ENCODE peak calls at places on chromosomes 13 and 19, in seven cellular contexts. U is brain microvascular endothelial cell; C is astrocyte of the cerebellum; B is GM12865; N is stomach; G is CD8-positive, alpha-beta T cell; F is PC-3. Q is an unnamed sample.

GRCh38 chr13:111093136-111093535 is 22.0 kb upstream of the ARHGEF7 start:
- DNase-seq in C (no peak), F (no peak), B (no peak), G (no peak), U (no peak), N (no peak), Q (no peak)

GRCh38 chr13:110466261-110466660 is 95.3 kb downstream of the RAB20 start:
- DNase-seq in C (no peak), G (no peak), U (no peak), N (no peak), B (no peak), F (no peak), Q (no peak)

GRCh38 chr19:10087296-10088061 is 1.4 kb downstream of the SHFL start:
- DNase-seq in U (no peak), F (no peak), C (no peak), B (no peak), G (no peak), N (no peak), Q (no peak)

GRCh38 chr19:45170146-45171106 is 7.6 kb downstream of the TRAPPC6A start:
- DNase-seq in F (no peak), N (no peak), B (no peak), C (no peak), G (no peak), U (no peak), Q (no peak)

GRCh38 chr13:48853381-48854102 is 122.2 kb upstream of the FNDC3A start:
- DNase-seq in B (peak; percentile 9), U (peak; percentile 85), C (no peak), N (no peak), F (no peak), G (no peak), Q (no peak)

GRCh38 chr13:30466358-30466714 is 600 bp upstream of the HMGB1 start:
- DNase-seq in U (peak; percentile 19), C (no peak), B (peak; percentile 75), G (no peak), N (no peak), F (peak; percentile 30), Q (no peak)

GRCh38 chr13:19586904-19587634 is 25.7 kb upstream of the TPTE2 start:
- DNase-seq in N (peak; percentile 31), U (no peak), B (peak; percentile 96), C (no peak), G (peak; percentile 65), F (peak; percentile 87), Q (no peak)

GRCh38 chr13:55229906-55230569 is 1910.7 kb upstream of the PRR20A start:
- DNase-seq in C (no peak), N (no peak), B (no peak), G (no peak), F (no peak), U (no peak), Q (no peak)

GRCh38 chr19:23318143-23318542 is 67.9 kb upstream of the ZNF724 start:
- DNase-seq in F (peak; percentile 38), U (no peak), G (no peak), C (no peak), N (no peak), B (no peak), Q (no peak)

DNA sequence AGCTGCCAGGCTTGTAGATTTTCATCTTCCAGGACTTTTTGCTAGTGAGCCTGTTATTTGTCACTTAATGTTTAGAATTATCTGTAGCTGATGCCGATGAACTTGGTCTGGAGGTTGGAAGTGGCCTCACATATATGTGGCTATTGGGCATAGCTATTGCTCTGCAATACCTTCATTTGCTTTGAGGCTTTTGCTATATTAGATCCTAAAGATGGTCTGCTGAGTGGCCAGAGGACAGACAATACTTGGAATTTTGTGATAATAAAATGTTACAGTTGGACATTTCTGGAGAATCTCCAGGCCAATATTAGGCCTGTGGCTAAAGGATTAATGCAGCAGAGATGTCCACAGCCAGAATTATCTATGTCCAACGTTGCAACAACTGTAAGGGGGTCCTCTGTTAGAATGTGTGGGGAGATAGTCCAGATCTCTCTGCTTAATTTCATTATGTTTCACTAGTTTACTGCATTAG is 222.3 kb downstream of the GPC5 start:
- DNase-seq in G (no peak), U (no peak), F (no peak), B (no peak), N (no peak), C (no peak), Q (no peak)
- TF ChIP-seq CTCF in G (no peak), U (no peak), F (no peak), B (no peak), N (no peak), C (no peak), Q (no peak)

GRCh38 chr19:17775991-17776803 is 18.7 kb upstream of the B3GNT3 start:
- DNase-seq in B (peak; percentile 92), G (no peak), C (no peak), F (peak; percentile 37), N (no peak), U (no peak), Q (no peak)

GRCh38 chr19:17779281-17779930 is 15.5 kb upstream of the B3GNT3 start:
- DNase-seq in C (no peak), B (no peak), G (no peak), N (no peak), U (no peak), F (peak; percentile 84), Q (no peak)

GRCh38 chr19:17780781-17781180 is 14.2 kb upstream of the B3GNT3 start:
- DNase-seq in N (no peak), U (no peak), G (no peak), B (no peak), F (no peak), C (no peak), Q (no peak)

GRCh38 chr19:17777840-17778620 is 16.9 kb upstream of the B3GNT3 start:
- DNase-seq in F (peak; percentile 94), B (peak; percentile 78), G (no peak), C (no peak), U (peak; percentile 61), N (peak; percentile 79), Q (no peak)

GRCh38 chr19:17778621-17779280 is 16.2 kb upstream of the B3GNT3 start:
- DNase-seq in N (no peak), U (no peak), G (no peak), B (no peak), F (peak; percentile 80), C (no peak), Q (no peak)
- TF ChIP-seq CTCF in N (no peak), U (no peak), G (no peak), B (no peak), F (no peak), C (no peak), Q (no peak)

GRCh38 chr13:71028884-71029283 is 838.1 kb downstream of the DACH1 start:
- DNase-seq in G (no peak), C (no peak), N (no peak), F (no peak), B (no peak), U (no peak), Q (no peak)
- TF ChIP-seq CTCF in G (no peak), C (no peak), N (no peak), F (no peak), B (no peak), U (no peak), Q (no peak)

DNA sequence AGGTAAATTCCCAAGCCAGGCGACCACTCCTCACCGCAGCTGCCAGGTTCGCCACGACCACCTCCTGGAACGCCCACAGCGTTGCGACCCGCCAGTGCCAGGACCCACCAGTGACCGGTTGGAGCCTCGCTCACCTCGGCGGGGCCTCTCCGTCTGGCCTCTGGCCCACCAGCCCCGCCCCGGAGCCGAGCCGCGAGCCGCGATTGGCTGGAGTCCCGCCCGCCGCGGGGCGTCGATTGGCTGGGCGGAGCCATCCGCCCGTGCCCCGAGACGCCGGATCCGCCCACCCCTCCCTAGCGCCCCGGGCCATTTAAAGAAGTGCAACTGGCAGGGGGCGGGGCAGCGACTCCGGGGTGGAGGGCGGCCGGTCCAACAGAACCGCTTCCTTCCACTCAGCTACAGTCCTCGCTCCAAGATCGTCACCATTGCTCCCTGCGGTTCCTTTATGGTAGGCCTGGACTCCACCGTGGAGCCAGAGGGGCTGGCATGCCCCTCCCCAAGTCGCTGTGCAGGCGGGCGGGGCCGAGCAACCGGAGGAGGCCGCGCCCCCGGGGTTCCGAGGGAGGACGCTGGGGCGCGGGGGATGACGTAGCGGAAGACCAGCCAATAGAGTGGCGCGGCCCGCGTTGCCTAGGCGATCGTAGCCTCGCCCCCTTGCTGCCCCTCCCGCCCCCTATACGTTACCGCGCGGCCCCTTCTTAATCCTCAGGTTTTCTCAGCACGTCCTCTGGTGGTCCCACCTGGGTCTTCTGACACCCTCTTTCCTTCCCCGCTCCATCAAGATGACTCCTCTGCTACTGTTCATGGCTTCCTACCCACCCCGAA is at the start of gene SERTAD3:
- DNase-seq in G (peak; percentile 95), U (peak; percentile 91), C (peak; percentile 78), B (peak; percentile 97), N (peak; percentile 98), F (peak; percentile 91), Q (peak; percentile 87)
- TF ChIP-seq CTCF in G (no peak), U (peak; percentile 48), C (peak; percentile 26), B (peak; percentile 24), N (peak; percentile 22), F (no peak), Q (peak; percentile 27)

GRCh38 chr19:58372311-58373133 is 8.3 kb downstream of the ZNF837 start:
- DNase-seq in C (no peak), U (no peak), G (no peak), N (no peak), F (peak; percentile 35), B (no peak), Q (no peak)
- TF ChIP-seq CTCF in C (no peak), U (peak; percentile 42), G (no peak), N (no peak), F (peak; percentile 52), B (no peak), Q (no peak)

DNA sequence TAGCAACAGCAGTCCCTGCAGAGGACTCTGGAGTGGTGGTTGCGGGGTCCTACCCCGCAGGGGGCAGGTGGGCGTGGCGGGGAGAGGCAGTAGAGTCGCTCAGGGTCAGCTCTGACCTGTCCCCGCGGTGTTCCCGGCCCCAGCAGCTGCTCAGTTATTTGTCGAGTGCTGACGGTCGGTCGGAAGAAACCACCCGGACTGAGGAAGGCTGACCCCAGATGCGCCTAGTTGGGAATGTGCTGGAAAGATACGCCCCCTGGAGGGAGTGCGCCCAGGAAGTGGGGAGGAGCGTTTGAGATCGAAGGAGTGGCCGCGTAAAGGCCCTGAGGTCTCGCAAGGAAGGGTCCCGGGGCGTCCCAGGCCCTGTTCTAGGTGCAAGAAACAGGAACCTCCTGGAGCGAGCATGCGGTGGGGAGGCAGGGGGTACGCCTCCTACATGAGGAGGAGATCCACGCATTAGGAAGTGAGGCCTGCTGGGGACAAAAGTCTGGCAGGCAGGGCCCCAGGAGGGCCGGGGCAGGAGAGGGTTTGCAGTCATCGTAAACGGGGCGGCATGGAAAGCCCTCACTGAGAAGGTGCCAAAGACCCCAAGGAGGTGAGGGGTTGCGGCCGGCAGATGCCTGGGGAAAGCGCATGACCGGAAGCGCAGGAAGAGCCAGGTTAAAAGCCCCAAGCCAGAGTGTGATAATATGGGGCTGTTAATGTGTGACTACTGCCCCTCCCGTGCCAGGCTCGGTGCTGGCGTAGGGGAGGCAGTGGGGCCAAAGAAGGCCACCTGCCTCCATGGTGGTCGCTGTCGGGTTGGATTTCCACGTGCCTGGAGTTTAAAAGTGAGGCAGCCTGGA is 9.1 kb downstream of the CCDC8 start:
- DNase-seq in F (peak; percentile 37), C (no peak), G (no peak), N (peak; percentile 35), U (no peak), B (no peak), Q (no peak)
- TF ChIP-seq CTCF in F (peak; percentile 35), C (peak; percentile 9), G (no peak), N (no peak), U (no peak), B (no peak), Q (no peak)

GRCh38 chr13:114019367-114019766 is 45.5 kb upstream of the C13orf46 start:
- DNase-seq in G (no peak), F (no peak), C (no peak), N (no peak), U (no peak), B (peak; percentile 52), Q (no peak)
- TF ChIP-seq CTCF in G (no peak), F (no peak), C (no peak), N (no peak), U (no peak), B (no peak), Q (no peak)

Q was measured in AG09319.